ENCODE peak calls at places on chromosome 17, in five cellular contexts. T, O, N, A and J are unnamed samples.
A peak's percentile ranks its signal among the peaks of the same experiment; 100 is the strongest.

GRCh38 chr17:43713494-43714162 is 45.0 kb downstream of the SOST start:
- DNase-seq in A (peak; percentile 45), O (no peak), T (no peak), N (peak; percentile 27), J (no peak)

GRCh38 chr17:27782791-27783206 is 17.5 kb downstream of the NOS2 start:
- DNase-seq in T (no peak), N (no peak), O (no peak), A (no peak), J (no peak)

GRCh38 chr17:42423766-42424165 is 710 bp upstream of the CAVIN1 start:
- DNase-seq in T (no peak), O (no peak), N (no peak), A (no peak), J (no peak)

GRCh38 chr17:2192367-2193028 is 111.1 kb downstream of the SMG6 start:
- DNase-seq in T (peak; percentile 98), A (peak; percentile 32), N (no peak), O (peak; percentile 98), J (peak; percentile 72)

GRCh38 chr17:5816491-5816890 is 232.2 kb upstream of the NLRP1 start:
- DNase-seq in N (no peak), T (no peak), O (no peak), A (no peak), J (no peak)

GRCh38 chr17:70810609-70811008 is 641.3 kb downstream of the KCNJ2 start:
- DNase-seq in N (no peak), T (peak; percentile 51), O (no peak), A (no peak), J (no peak)

GRCh38 chr17:36837616-36838272 is 99.5 kb upstream of the LHX1 start:
- DNase-seq in T (no peak), N (no peak), A (no peak), O (no peak), J (no peak)

GRCh38 chr17:74152591-74153455 is 50.7 kb upstream of the RPL38 start:
- DNase-seq in N (peak; percentile 12), T (peak; percentile 8), O (no peak), A (no peak), J (no peak)

GRCh38 chr17:10738516-10739258 is 8.9 kb upstream of the TMEM220 start:
- DNase-seq in T (no peak), N (peak; percentile 46), A (no peak), O (no peak), J (no peak)

GRCh38 chr17:12256380-12256995 is 235.8 kb downstream of the MAP2K4 start:
- DNase-seq in T (peak; percentile 65), A (peak; percentile 23), O (peak; percentile 61), N (peak; percentile 35), J (no peak)

GRCh38 chr17:20267459-20267842 is 199.9 kb downstream of the LGALS9B start:
- DNase-seq in A (no peak), N (no peak), T (no peak), O (no peak), J (no peak)

DNA sequence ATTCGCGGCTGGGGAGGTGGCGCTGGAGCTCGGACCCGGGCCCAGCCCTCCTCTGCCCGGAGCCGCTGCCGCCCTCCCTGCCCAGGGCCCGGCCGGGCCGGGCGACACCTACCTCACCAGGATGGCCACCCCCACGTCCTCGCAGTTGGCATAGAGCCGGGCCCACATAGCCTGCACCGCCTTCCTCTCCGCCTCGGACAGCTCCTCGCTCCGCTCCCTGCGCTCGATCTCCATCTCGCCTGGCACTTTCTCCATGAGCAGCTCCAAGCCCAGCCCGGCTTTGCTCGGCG is 276 bp downstream of the CYGB start:
- DNase-seq in A (peak; percentile 75), T (peak; percentile 40), N (no peak), O (no peak), J (no peak)
- H3K4me3 ChIP-seq in A (peak overlapping the region; percentile 70), T (peak overlapping the region; percentile 44), N (peak overlapping the region; percentile 20), O (peak overlapping the region; percentile 42), J (peak overlapping the region; percentile 52)

DNA sequence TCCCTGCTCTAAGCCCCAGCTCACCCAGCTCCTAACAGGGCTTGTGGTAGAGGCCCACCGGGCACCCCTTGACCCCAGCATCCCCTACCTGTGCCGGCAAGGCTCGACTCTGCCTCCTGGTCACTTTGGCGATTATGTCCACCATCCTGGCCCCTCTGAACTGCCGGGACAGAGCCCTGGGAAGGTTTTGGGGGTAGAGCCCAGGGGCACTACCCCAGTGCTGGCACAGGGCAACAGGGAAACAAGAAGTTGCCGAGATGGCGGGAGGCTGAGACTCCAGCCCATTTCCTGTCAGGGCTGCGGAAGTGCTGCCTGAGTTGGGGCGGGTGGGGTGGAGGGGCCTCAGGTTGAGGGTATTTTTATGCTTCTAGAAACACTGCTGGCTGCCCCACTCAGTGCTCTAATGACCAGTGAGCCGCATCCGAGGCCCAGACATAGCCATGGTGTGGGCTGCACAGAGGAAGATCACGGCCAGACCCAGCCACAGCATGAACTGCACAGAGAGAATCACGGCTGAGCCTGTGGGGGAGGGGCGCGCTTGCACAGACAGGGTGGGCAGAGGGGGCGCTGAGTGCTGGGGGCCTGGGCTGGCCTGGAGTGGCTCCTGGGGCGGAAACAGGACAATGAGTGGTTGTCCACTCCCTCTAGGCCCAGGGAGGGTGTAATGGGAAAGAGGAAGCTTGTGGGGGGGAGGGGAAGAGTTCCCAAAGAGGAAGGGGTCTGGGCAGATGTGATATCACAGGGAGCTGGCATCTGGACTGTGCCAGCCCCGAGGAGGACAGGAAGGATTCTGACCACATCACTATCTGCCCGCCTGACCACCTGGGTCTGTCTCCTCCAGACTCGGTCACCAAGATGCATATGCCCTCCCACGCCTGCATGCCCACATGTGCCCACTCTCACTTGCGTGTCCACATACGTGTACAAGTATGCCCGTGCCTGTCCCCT is 22.3 kb downstream of the ARHGAP27 start:
- DNase-seq in O (no peak), T (no peak), A (peak; percentile 12), N (peak; percentile 43), J (peak; percentile 55)
- H3K4me3 ChIP-seq in O (no peak overlapping the region), T (no peak overlapping the region), A (peak overlapping the region; percentile 3), N (peak overlapping the region; percentile 41), J (peak overlapping the region; percentile 44)

GRCh38 chr17:8223356-8224063 is 13.1 kb upstream of the AURKB start:
- DNase-seq in A (peak; percentile 73), O (peak; percentile 58), T (peak; percentile 49), N (peak; percentile 77), J (peak; percentile 70)

GRCh38 chr17:8225813-8226535 is 15.6 kb upstream of the AURKB start:
- DNase-seq in A (peak; percentile 57), T (peak; percentile 82), O (peak; percentile 86), N (peak; percentile 84), J (no peak)

GRCh38 chr17:8224891-8225812 is 14.8 kb upstream of the AURKB start:
- DNase-seq in A (no peak), O (no peak), N (peak; percentile 30), T (no peak), J (no peak)

GRCh38 chr17:8227238-8227581 is 16.8 kb upstream of the AURKB start:
- DNase-seq in N (no peak), A (no peak), O (no peak), T (no peak), J (no peak)

GRCh38 chr17:8226536-8227237 is 16.3 kb upstream of the AURKB start:
- DNase-seq in T (peak; percentile 91), N (peak; percentile 90), O (peak; percentile 93), A (peak; percentile 66), J (peak; percentile 82)
- H3K4me3 ChIP-seq in T (peak overlapping the region; percentile 56), N (peak overlapping the region; percentile 19), O (peak overlapping the region; percentile 59), A (peak overlapping the region; percentile 36), J (peak overlapping the region; percentile 17)

DNA sequence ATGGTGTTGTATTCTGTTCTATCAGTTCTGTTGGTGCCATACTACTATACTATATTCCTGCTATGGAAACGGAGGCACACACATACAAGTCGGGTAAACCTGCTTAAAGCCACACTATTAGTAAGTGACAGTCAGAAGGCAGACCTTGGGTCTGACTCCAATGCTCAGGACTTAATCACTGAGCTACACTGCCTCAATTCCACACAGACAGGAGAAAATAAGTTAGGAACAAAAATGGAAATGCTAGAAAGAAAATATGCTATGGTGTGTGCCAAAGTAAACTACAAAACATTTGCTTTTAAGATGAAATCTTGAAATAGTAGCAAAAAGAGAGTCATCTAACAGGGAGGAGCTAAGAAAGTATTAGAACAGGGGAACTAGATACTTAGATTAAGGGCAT is 48.1 kb downstream of the MYO1D start:
- DNase-seq in T (peak; percentile 45), N (no peak), A (no peak), O (peak; percentile 37), J (no peak)
- H3K4me3 ChIP-seq in T (no peak overlapping the region), N (no peak overlapping the region), A (no peak overlapping the region), O (no peak overlapping the region), J (no peak overlapping the region)